ENCODE peak calls at places on chromosome 7, in ten cellular contexts. One of them, this sample, is unnamed.

GRCh38 chr7:41930538-41931262 is 227.8 kb upstream of the INHBA start:
- ATAC-seq in upper lobe of right lung: no peak
- ATAC-seq in stimulated activated naive CD8-positive, alpha-beta T cell treated with anti-CD3 and anti-CD28 coated beads, Interleukin-15, Interleukin-2, amounts not matched to agents 100 U/mL and 50 U/mL, for 24 hours: peak; percentile 53
- ATAC-seq in aorta: no peak
- ATAC-seq in activated T-cell treated with anti-CD3 and anti-CD28 coated beads, Interleukin-2, amount 50 U/mL, for 72 hours: no peak
- ATAC-seq in stimulated activated memory B cell treated with anti-CD40 and anti-IgM and Interleukin-4, amounts not matched to agents 10 μg/mL and 1 μg/mL and 100 μg/mL, for 72 hours: peak; percentile 43
- ATAC-seq in lower lobe of right lung: no peak
- ATAC-seq in sciatic nerve: no peak
- ATAC-seq in CD4-positive, alpha-beta T cell: no peak
- ATAC-seq in left colon: no peak
- ATAC-seq in this sample: no peak

GRCh38 chr7:95104739-95105138 is 197.3 kb downstream of the PPP1R9A start:
- ATAC-seq in upper lobe of right lung: peak; percentile 38
- ATAC-seq in stimulated activated naive CD8-positive, alpha-beta T cell treated with anti-CD3 and anti-CD28 coated beads, Interleukin-15, Interleukin-2, amounts not matched to agents 100 U/mL and 50 U/mL, for 24 hours: no peak
- ATAC-seq in aorta: no peak
- ATAC-seq in activated T-cell treated with anti-CD3 and anti-CD28 coated beads, Interleukin-2, amount 50 U/mL, for 72 hours: no peak
- ATAC-seq in stimulated activated memory B cell treated with anti-CD40 and anti-IgM and Interleukin-4, amounts not matched to agents 10 μg/mL and 1 μg/mL and 100 μg/mL, for 72 hours: no peak
- ATAC-seq in lower lobe of right lung: no peak
- ATAC-seq in sciatic nerve: no peak
- ATAC-seq in CD4-positive, alpha-beta T cell: no peak
- ATAC-seq in left colon: peak; percentile 18
- ATAC-seq in this sample: no peak

GRCh38 chr7:100353685-100354330 is 4.1 kb upstream of the PILRB start:
- ATAC-seq in upper lobe of right lung: no peak
- ATAC-seq in stimulated activated naive CD8-positive, alpha-beta T cell treated with anti-CD3 and anti-CD28 coated beads, Interleukin-15, Interleukin-2, amounts not matched to agents 100 U/mL and 50 U/mL, for 24 hours: peak; percentile 34
- ATAC-seq in aorta: no peak
- ATAC-seq in activated T-cell treated with anti-CD3 and anti-CD28 coated beads, Interleukin-2, amount 50 U/mL, for 72 hours: peak; percentile 45
- ATAC-seq in stimulated activated memory B cell treated with anti-CD40 and anti-IgM and Interleukin-4, amounts not matched to agents 10 μg/mL and 1 μg/mL and 100 μg/mL, for 72 hours: no peak
- ATAC-seq in lower lobe of right lung: no peak
- ATAC-seq in sciatic nerve: no peak
- ATAC-seq in CD4-positive, alpha-beta T cell: peak; percentile 22
- ATAC-seq in left colon: no peak
- ATAC-seq in this sample: no peak

GRCh38 chr7:79055722-79056415 is 397.6 kb downstream of the MAGI2 start:
- ATAC-seq in upper lobe of right lung: peak; percentile 74
- ATAC-seq in stimulated activated naive CD8-positive, alpha-beta T cell treated with anti-CD3 and anti-CD28 coated beads, Interleukin-15, Interleukin-2, amounts not matched to agents 100 U/mL and 50 U/mL, for 24 hours: no peak
- ATAC-seq in aorta: no peak
- ATAC-seq in activated T-cell treated with anti-CD3 and anti-CD28 coated beads, Interleukin-2, amount 50 U/mL, for 72 hours: no peak
- ATAC-seq in stimulated activated memory B cell treated with anti-CD40 and anti-IgM and Interleukin-4, amounts not matched to agents 10 μg/mL and 1 μg/mL and 100 μg/mL, for 72 hours: no peak
- ATAC-seq in lower lobe of right lung: peak; percentile 66
- ATAC-seq in sciatic nerve: no peak
- ATAC-seq in CD4-positive, alpha-beta T cell: no peak
- ATAC-seq in left colon: peak; percentile 81
- ATAC-seq in this sample: peak; percentile 62

GRCh38 chr7:118029881-118030422 is 154.0 kb upstream of the LSM8 start:
- ATAC-seq in upper lobe of right lung: no peak
- ATAC-seq in stimulated activated naive CD8-positive, alpha-beta T cell treated with anti-CD3 and anti-CD28 coated beads, Interleukin-15, Interleukin-2, amounts not matched to agents 100 U/mL and 50 U/mL, for 24 hours: no peak
- ATAC-seq in aorta: no peak
- ATAC-seq in activated T-cell treated with anti-CD3 and anti-CD28 coated beads, Interleukin-2, amount 50 U/mL, for 72 hours: no peak
- ATAC-seq in stimulated activated memory B cell treated with anti-CD40 and anti-IgM and Interleukin-4, amounts not matched to agents 10 μg/mL and 1 μg/mL and 100 μg/mL, for 72 hours: no peak
- ATAC-seq in lower lobe of right lung: no peak
- ATAC-seq in sciatic nerve: no peak
- ATAC-seq in CD4-positive, alpha-beta T cell: no peak
- ATAC-seq in left colon: no peak
- ATAC-seq in this sample: no peak

GRCh38 chr7:34057136-34057535 is 151.8 kb downstream of the BMPER start:
- ATAC-seq in upper lobe of right lung: no peak
- ATAC-seq in stimulated activated naive CD8-positive, alpha-beta T cell treated with anti-CD3 and anti-CD28 coated beads, Interleukin-15, Interleukin-2, amounts not matched to agents 100 U/mL and 50 U/mL, for 24 hours: no peak
- ATAC-seq in aorta: no peak
- ATAC-seq in activated T-cell treated with anti-CD3 and anti-CD28 coated beads, Interleukin-2, amount 50 U/mL, for 72 hours: no peak
- ATAC-seq in stimulated activated memory B cell treated with anti-CD40 and anti-IgM and Interleukin-4, amounts not matched to agents 10 μg/mL and 1 μg/mL and 100 μg/mL, for 72 hours: no peak
- ATAC-seq in lower lobe of right lung: no peak
- ATAC-seq in sciatic nerve: no peak
- ATAC-seq in CD4-positive, alpha-beta T cell: no peak
- ATAC-seq in left colon: no peak
- ATAC-seq in this sample: no peak

GRCh38 chr7:138460176-138460648 is at the start of gene TRIM24:
- ATAC-seq in upper lobe of right lung: no peak
- ATAC-seq in stimulated activated naive CD8-positive, alpha-beta T cell treated with anti-CD3 and anti-CD28 coated beads, Interleukin-15, Interleukin-2, amounts not matched to agents 100 U/mL and 50 U/mL, for 24 hours: peak; percentile 88
- ATAC-seq in aorta: no peak
- ATAC-seq in activated T-cell treated with anti-CD3 and anti-CD28 coated beads, Interleukin-2, amount 50 U/mL, for 72 hours: peak; percentile 87
- ATAC-seq in stimulated activated memory B cell treated with anti-CD40 and anti-IgM and Interleukin-4, amounts not matched to agents 10 μg/mL and 1 μg/mL and 100 μg/mL, for 72 hours: no peak
- ATAC-seq in lower lobe of right lung: peak; percentile 97
- ATAC-seq in sciatic nerve: no peak
- ATAC-seq in CD4-positive, alpha-beta T cell: peak; percentile 82
- ATAC-seq in left colon: peak; percentile 88
- ATAC-seq in this sample: no peak

GRCh38 chr7:33886100-33886623 is 19.2 kb upstream of the BMPER start:
- ATAC-seq in upper lobe of right lung: no peak
- ATAC-seq in stimulated activated naive CD8-positive, alpha-beta T cell treated with anti-CD3 and anti-CD28 coated beads, Interleukin-15, Interleukin-2, amounts not matched to agents 100 U/mL and 50 U/mL, for 24 hours: no peak
- ATAC-seq in aorta: no peak
- ATAC-seq in activated T-cell treated with anti-CD3 and anti-CD28 coated beads, Interleukin-2, amount 50 U/mL, for 72 hours: no peak
- ATAC-seq in stimulated activated memory B cell treated with anti-CD40 and anti-IgM and Interleukin-4, amounts not matched to agents 10 μg/mL and 1 μg/mL and 100 μg/mL, for 72 hours: no peak
- ATAC-seq in lower lobe of right lung: no peak
- ATAC-seq in sciatic nerve: no peak
- ATAC-seq in CD4-positive, alpha-beta T cell: no peak
- ATAC-seq in left colon: no peak
- ATAC-seq in this sample: no peak

GRCh38 chr7:142412551-142413193 is 154.8 kb upstream of the PRSS58 start:
- ATAC-seq in upper lobe of right lung: peak; percentile 71
- ATAC-seq in stimulated activated naive CD8-positive, alpha-beta T cell treated with anti-CD3 and anti-CD28 coated beads, Interleukin-15, Interleukin-2, amounts not matched to agents 100 U/mL and 50 U/mL, for 24 hours: peak; percentile 66
- ATAC-seq in aorta: no peak
- ATAC-seq in activated T-cell treated with anti-CD3 and anti-CD28 coated beads, Interleukin-2, amount 50 U/mL, for 72 hours: peak; percentile 72
- ATAC-seq in stimulated activated memory B cell treated with anti-CD40 and anti-IgM and Interleukin-4, amounts not matched to agents 10 μg/mL and 1 μg/mL and 100 μg/mL, for 72 hours: no peak
- ATAC-seq in lower lobe of right lung: peak; percentile 46
- ATAC-seq in sciatic nerve: no peak
- ATAC-seq in CD4-positive, alpha-beta T cell: peak; percentile 76
- ATAC-seq in left colon: peak; percentile 60
- ATAC-seq in this sample: peak; percentile 15

GRCh38 chr7:150963707-150964559 is 14.2 kb downstream of the KCNH2 start:
- ATAC-seq in upper lobe of right lung: no peak
- ATAC-seq in stimulated activated naive CD8-positive, alpha-beta T cell treated with anti-CD3 and anti-CD28 coated beads, Interleukin-15, Interleukin-2, amounts not matched to agents 100 U/mL and 50 U/mL, for 24 hours: no peak
- ATAC-seq in aorta: no peak
- ATAC-seq in activated T-cell treated with anti-CD3 and anti-CD28 coated beads, Interleukin-2, amount 50 U/mL, for 72 hours: no peak
- ATAC-seq in stimulated activated memory B cell treated with anti-CD40 and anti-IgM and Interleukin-4, amounts not matched to agents 10 μg/mL and 1 μg/mL and 100 μg/mL, for 72 hours: no peak
- ATAC-seq in lower lobe of right lung: no peak
- ATAC-seq in sciatic nerve: no peak
- ATAC-seq in CD4-positive, alpha-beta T cell: no peak
- ATAC-seq in left colon: no peak
- ATAC-seq in this sample: no peak

GRCh38 chr7:105673367-105674188 is 92.3 kb upstream of the EFCAB10 start:
- ATAC-seq in upper lobe of right lung: peak; percentile 65
- ATAC-seq in stimulated activated naive CD8-positive, alpha-beta T cell treated with anti-CD3 and anti-CD28 coated beads, Interleukin-15, Interleukin-2, amounts not matched to agents 100 U/mL and 50 U/mL, for 24 hours: no peak
- ATAC-seq in aorta: no peak
- ATAC-seq in activated T-cell treated with anti-CD3 and anti-CD28 coated beads, Interleukin-2, amount 50 U/mL, for 72 hours: no peak
- ATAC-seq in stimulated activated memory B cell treated with anti-CD40 and anti-IgM and Interleukin-4, amounts not matched to agents 10 μg/mL and 1 μg/mL and 100 μg/mL, for 72 hours: no peak
- ATAC-seq in lower lobe of right lung: peak; percentile 67
- ATAC-seq in sciatic nerve: no peak
- ATAC-seq in CD4-positive, alpha-beta T cell: no peak
- ATAC-seq in left colon: peak; percentile 36
- ATAC-seq in this sample: no peak

GRCh38 chr7:114791771-114792170 is 130.1 kb upstream of the MDFIC start:
- ATAC-seq in upper lobe of right lung: no peak
- ATAC-seq in stimulated activated naive CD8-positive, alpha-beta T cell treated with anti-CD3 and anti-CD28 coated beads, Interleukin-15, Interleukin-2, amounts not matched to agents 100 U/mL and 50 U/mL, for 24 hours: no peak
- ATAC-seq in aorta: no peak
- ATAC-seq in activated T-cell treated with anti-CD3 and anti-CD28 coated beads, Interleukin-2, amount 50 U/mL, for 72 hours: no peak
- ATAC-seq in stimulated activated memory B cell treated with anti-CD40 and anti-IgM and Interleukin-4, amounts not matched to agents 10 μg/mL and 1 μg/mL and 100 μg/mL, for 72 hours: no peak
- ATAC-seq in lower lobe of right lung: no peak
- ATAC-seq in sciatic nerve: no peak
- ATAC-seq in CD4-positive, alpha-beta T cell: no peak
- ATAC-seq in left colon: no peak
- ATAC-seq in this sample: no peak

GRCh38 chr7:96979551-96980276 is 25.6 kb upstream of the DLX6 start:
- ATAC-seq in upper lobe of right lung: no peak
- ATAC-seq in stimulated activated naive CD8-positive, alpha-beta T cell treated with anti-CD3 and anti-CD28 coated beads, Interleukin-15, Interleukin-2, amounts not matched to agents 100 U/mL and 50 U/mL, for 24 hours: no peak
- ATAC-seq in aorta: no peak
- ATAC-seq in activated T-cell treated with anti-CD3 and anti-CD28 coated beads, Interleukin-2, amount 50 U/mL, for 72 hours: no peak
- ATAC-seq in stimulated activated memory B cell treated with anti-CD40 and anti-IgM and Interleukin-4, amounts not matched to agents 10 μg/mL and 1 μg/mL and 100 μg/mL, for 72 hours: no peak
- ATAC-seq in lower lobe of right lung: no peak
- ATAC-seq in sciatic nerve: no peak
- ATAC-seq in CD4-positive, alpha-beta T cell: no peak
- ATAC-seq in left colon: no peak
- ATAC-seq in this sample: peak; percentile 87

GRCh38 chr7:20560325-20561180 is 54.9 kb upstream of the ABCB5 start:
- ATAC-seq in upper lobe of right lung: peak; percentile 10
- ATAC-seq in stimulated activated naive CD8-positive, alpha-beta T cell treated with anti-CD3 and anti-CD28 coated beads, Interleukin-15, Interleukin-2, amounts not matched to agents 100 U/mL and 50 U/mL, for 24 hours: no peak
- ATAC-seq in aorta: no peak
- ATAC-seq in activated T-cell treated with anti-CD3 and anti-CD28 coated beads, Interleukin-2, amount 50 U/mL, for 72 hours: no peak
- ATAC-seq in stimulated activated memory B cell treated with anti-CD40 and anti-IgM and Interleukin-4, amounts not matched to agents 10 μg/mL and 1 μg/mL and 100 μg/mL, for 72 hours: no peak
- ATAC-seq in lower lobe of right lung: no peak
- ATAC-seq in sciatic nerve: no peak
- ATAC-seq in CD4-positive, alpha-beta T cell: no peak
- ATAC-seq in left colon: no peak
- ATAC-seq in this sample: no peak

GRCh38 chr7:50268223-50268622 is 36.3 kb upstream of the IKZF1 start:
- ATAC-seq in upper lobe of right lung: no peak
- ATAC-seq in stimulated activated naive CD8-positive, alpha-beta T cell treated with anti-CD3 and anti-CD28 coated beads, Interleukin-15, Interleukin-2, amounts not matched to agents 100 U/mL and 50 U/mL, for 24 hours: no peak
- ATAC-seq in aorta: no peak
- ATAC-seq in activated T-cell treated with anti-CD3 and anti-CD28 coated beads, Interleukin-2, amount 50 U/mL, for 72 hours: no peak
- ATAC-seq in stimulated activated memory B cell treated with anti-CD40 and anti-IgM and Interleukin-4, amounts not matched to agents 10 μg/mL and 1 μg/mL and 100 μg/mL, for 72 hours: peak; percentile 21
- ATAC-seq in lower lobe of right lung: no peak
- ATAC-seq in sciatic nerve: no peak
- ATAC-seq in CD4-positive, alpha-beta T cell: no peak
- ATAC-seq in left colon: no peak
- ATAC-seq in this sample: no peak

GRCh38 chr7:102973096-102973802 is 60.4 kb downstream of the LRRC17 start:
- ATAC-seq in upper lobe of right lung: no peak
- ATAC-seq in stimulated activated naive CD8-positive, alpha-beta T cell treated with anti-CD3 and anti-CD28 coated beads, Interleukin-15, Interleukin-2, amounts not matched to agents 100 U/mL and 50 U/mL, for 24 hours: no peak
- ATAC-seq in aorta: no peak
- ATAC-seq in activated T-cell treated with anti-CD3 and anti-CD28 coated beads, Interleukin-2, amount 50 U/mL, for 72 hours: no peak
- ATAC-seq in stimulated activated memory B cell treated with anti-CD40 and anti-IgM and Interleukin-4, amounts not matched to agents 10 μg/mL and 1 μg/mL and 100 μg/mL, for 72 hours: no peak
- ATAC-seq in lower lobe of right lung: no peak
- ATAC-seq in sciatic nerve: no peak
- ATAC-seq in CD4-positive, alpha-beta T cell: no peak
- ATAC-seq in left colon: no peak
- ATAC-seq in this sample: no peak

GRCh38 chr7:54153462-54153861 is 388.7 kb upstream of the VSTM2A start:
- ATAC-seq in upper lobe of right lung: no peak
- ATAC-seq in stimulated activated naive CD8-positive, alpha-beta T cell treated with anti-CD3 and anti-CD28 coated beads, Interleukin-15, Interleukin-2, amounts not matched to agents 100 U/mL and 50 U/mL, for 24 hours: no peak
- ATAC-seq in aorta: no peak
- ATAC-seq in activated T-cell treated with anti-CD3 and anti-CD28 coated beads, Interleukin-2, amount 50 U/mL, for 72 hours: no peak
- ATAC-seq in stimulated activated memory B cell treated with anti-CD40 and anti-IgM and Interleukin-4, amounts not matched to agents 10 μg/mL and 1 μg/mL and 100 μg/mL, for 72 hours: no peak
- ATAC-seq in lower lobe of right lung: no peak
- ATAC-seq in sciatic nerve: no peak
- ATAC-seq in CD4-positive, alpha-beta T cell: no peak
- ATAC-seq in left colon: no peak
- ATAC-seq in this sample: no peak

GRCh38 chr7:82331234-82331633 is 112.3 kb downstream of the CACNA2D1 start:
- ATAC-seq in upper lobe of right lung: no peak
- ATAC-seq in stimulated activated naive CD8-positive, alpha-beta T cell treated with anti-CD3 and anti-CD28 coated beads, Interleukin-15, Interleukin-2, amounts not matched to agents 100 U/mL and 50 U/mL, for 24 hours: no peak
- ATAC-seq in aorta: no peak
- ATAC-seq in activated T-cell treated with anti-CD3 and anti-CD28 coated beads, Interleukin-2, amount 50 U/mL, for 72 hours: no peak
- ATAC-seq in stimulated activated memory B cell treated with anti-CD40 and anti-IgM and Interleukin-4, amounts not matched to agents 10 μg/mL and 1 μg/mL and 100 μg/mL, for 72 hours: no peak
- ATAC-seq in lower lobe of right lung: no peak
- ATAC-seq in sciatic nerve: no peak
- ATAC-seq in CD4-positive, alpha-beta T cell: no peak
- ATAC-seq in left colon: no peak
- ATAC-seq in this sample: no peak

GRCh38 chr7:25803117-25803887 is 348.7 kb upstream of the NFE2L3 start:
- ATAC-seq in upper lobe of right lung: no peak
- ATAC-seq in stimulated activated naive CD8-positive, alpha-beta T cell treated with anti-CD3 and anti-CD28 coated beads, Interleukin-15, Interleukin-2, amounts not matched to agents 100 U/mL and 50 U/mL, for 24 hours: peak; percentile 28
- ATAC-seq in aorta: no peak
- ATAC-seq in activated T-cell treated with anti-CD3 and anti-CD28 coated beads, Interleukin-2, amount 50 U/mL, for 72 hours: peak; percentile 50
- ATAC-seq in stimulated activated memory B cell treated with anti-CD40 and anti-IgM and Interleukin-4, amounts not matched to agents 10 μg/mL and 1 μg/mL and 100 μg/mL, for 72 hours: peak; percentile 47
- ATAC-seq in lower lobe of right lung: no peak
- ATAC-seq in sciatic nerve: no peak
- ATAC-seq in CD4-positive, alpha-beta T cell: no peak
- ATAC-seq in left colon: no peak
- ATAC-seq in this sample: no peak

GRCh38 chr7:155584763-155585531 is 38.6 kb upstream of the CNPY1 start:
- ATAC-seq in upper lobe of right lung: peak; percentile 37
- ATAC-seq in stimulated activated naive CD8-positive, alpha-beta T cell treated with anti-CD3 and anti-CD28 coated beads, Interleukin-15, Interleukin-2, amounts not matched to agents 100 U/mL and 50 U/mL, for 24 hours: no peak
- ATAC-seq in aorta: no peak
- ATAC-seq in activated T-cell treated with anti-CD3 and anti-CD28 coated beads, Interleukin-2, amount 50 U/mL, for 72 hours: no peak
- ATAC-seq in stimulated activated memory B cell treated with anti-CD40 and anti-IgM and Interleukin-4, amounts not matched to agents 10 μg/mL and 1 μg/mL and 100 μg/mL, for 72 hours: no peak
- ATAC-seq in lower lobe of right lung: no peak
- ATAC-seq in sciatic nerve: no peak
- ATAC-seq in CD4-positive, alpha-beta T cell: no peak
- ATAC-seq in left colon: peak; percentile 66
- ATAC-seq in this sample: peak; percentile 77

GRCh38 chr7:14196555-14196954 is 207.1 kb upstream of the ETV1 start:
- ATAC-seq in upper lobe of right lung: no peak
- ATAC-seq in stimulated activated naive CD8-positive, alpha-beta T cell treated with anti-CD3 and anti-CD28 coated beads, Interleukin-15, Interleukin-2, amounts not matched to agents 100 U/mL and 50 U/mL, for 24 hours: no peak
- ATAC-seq in aorta: no peak
- ATAC-seq in activated T-cell treated with anti-CD3 and anti-CD28 coated beads, Interleukin-2, amount 50 U/mL, for 72 hours: no peak
- ATAC-seq in stimulated activated memory B cell treated with anti-CD40 and anti-IgM and Interleukin-4, amounts not matched to agents 10 μg/mL and 1 μg/mL and 100 μg/mL, for 72 hours: no peak
- ATAC-seq in lower lobe of right lung: no peak
- ATAC-seq in sciatic nerve: no peak
- ATAC-seq in CD4-positive, alpha-beta T cell: no peak
- ATAC-seq in left colon: no peak
- ATAC-seq in this sample: peak; percentile 57

GRCh38 chr7:32364581-32364980 is 125.6 kb downstream of the LSM5 start:
- ATAC-seq in upper lobe of right lung: no peak
- ATAC-seq in stimulated activated naive CD8-positive, alpha-beta T cell treated with anti-CD3 and anti-CD28 coated beads, Interleukin-15, Interleukin-2, amounts not matched to agents 100 U/mL and 50 U/mL, for 24 hours: no peak
- ATAC-seq in aorta: no peak
- ATAC-seq in activated T-cell treated with anti-CD3 and anti-CD28 coated beads, Interleukin-2, amount 50 U/mL, for 72 hours: no peak
- ATAC-seq in stimulated activated memory B cell treated with anti-CD40 and anti-IgM and Interleukin-4, amounts not matched to agents 10 μg/mL and 1 μg/mL and 100 μg/mL, for 72 hours: no peak
- ATAC-seq in lower lobe of right lung: no peak
- ATAC-seq in sciatic nerve: no peak
- ATAC-seq in CD4-positive, alpha-beta T cell: no peak
- ATAC-seq in left colon: no peak
- ATAC-seq in this sample: no peak

GRCh38 chr7:98963305-98963704 is 85.0 kb downstream of the TRRAP start:
- ATAC-seq in upper lobe of right lung: no peak
- ATAC-seq in stimulated activated naive CD8-positive, alpha-beta T cell treated with anti-CD3 and anti-CD28 coated beads, Interleukin-15, Interleukin-2, amounts not matched to agents 100 U/mL and 50 U/mL, for 24 hours: no peak
- ATAC-seq in aorta: peak; percentile 6
- ATAC-seq in activated T-cell treated with anti-CD3 and anti-CD28 coated beads, Interleukin-2, amount 50 U/mL, for 72 hours: no peak
- ATAC-seq in stimulated activated memory B cell treated with anti-CD40 and anti-IgM and Interleukin-4, amounts not matched to agents 10 μg/mL and 1 μg/mL and 100 μg/mL, for 72 hours: no peak
- ATAC-seq in lower lobe of right lung: no peak
- ATAC-seq in sciatic nerve: no peak
- ATAC-seq in CD4-positive, alpha-beta T cell: no peak
- ATAC-seq in left colon: no peak
- ATAC-seq in this sample: no peak

GRCh38 chr7:80348221-80348620 is 163.6 kb downstream of the GNAT3 start:
- ATAC-seq in upper lobe of right lung: no peak
- ATAC-seq in stimulated activated naive CD8-positive, alpha-beta T cell treated with anti-CD3 and anti-CD28 coated beads, Interleukin-15, Interleukin-2, amounts not matched to agents 100 U/mL and 50 U/mL, for 24 hours: no peak
- ATAC-seq in aorta: no peak
- ATAC-seq in activated T-cell treated with anti-CD3 and anti-CD28 coated beads, Interleukin-2, amount 50 U/mL, for 72 hours: no peak
- ATAC-seq in stimulated activated memory B cell treated with anti-CD40 and anti-IgM and Interleukin-4, amounts not matched to agents 10 μg/mL and 1 μg/mL and 100 μg/mL, for 72 hours: no peak
- ATAC-seq in lower lobe of right lung: no peak
- ATAC-seq in sciatic nerve: no peak
- ATAC-seq in CD4-positive, alpha-beta T cell: no peak
- ATAC-seq in left colon: no peak
- ATAC-seq in this sample: no peak

GRCh38 chr7:27943261-27943660 is 203.3 kb downstream of the TAX1BP1 start:
- ATAC-seq in upper lobe of right lung: no peak
- ATAC-seq in stimulated activated naive CD8-positive, alpha-beta T cell treated with anti-CD3 and anti-CD28 coated beads, Interleukin-15, Interleukin-2, amounts not matched to agents 100 U/mL and 50 U/mL, for 24 hours: no peak
- ATAC-seq in aorta: no peak
- ATAC-seq in activated T-cell treated with anti-CD3 and anti-CD28 coated beads, Interleukin-2, amount 50 U/mL, for 72 hours: no peak
- ATAC-seq in stimulated activated memory B cell treated with anti-CD40 and anti-IgM and Interleukin-4, amounts not matched to agents 10 μg/mL and 1 μg/mL and 100 μg/mL, for 72 hours: no peak
- ATAC-seq in lower lobe of right lung: no peak
- ATAC-seq in sciatic nerve: no peak
- ATAC-seq in CD4-positive, alpha-beta T cell: no peak
- ATAC-seq in left colon: no peak
- ATAC-seq in this sample: no peak

GRCh38 chr7:39271386-39271785 is 293.7 kb downstream of the POU6F2 start:
- ATAC-seq in upper lobe of right lung: peak; percentile 67
- ATAC-seq in stimulated activated naive CD8-positive, alpha-beta T cell treated with anti-CD3 and anti-CD28 coated beads, Interleukin-15, Interleukin-2, amounts not matched to agents 100 U/mL and 50 U/mL, for 24 hours: no peak
- ATAC-seq in aorta: peak; percentile 65
- ATAC-seq in activated T-cell treated with anti-CD3 and anti-CD28 coated beads, Interleukin-2, amount 50 U/mL, for 72 hours: no peak
- ATAC-seq in stimulated activated memory B cell treated with anti-CD40 and anti-IgM and Interleukin-4, amounts not matched to agents 10 μg/mL and 1 μg/mL and 100 μg/mL, for 72 hours: no peak
- ATAC-seq in lower lobe of right lung: peak; percentile 47
- ATAC-seq in sciatic nerve: no peak
- ATAC-seq in CD4-positive, alpha-beta T cell: no peak
- ATAC-seq in left colon: no peak
- ATAC-seq in this sample: no peak

GRCh38 chr7:3154881-3155494 is 111.3 kb upstream of the CARD11 start:
- ATAC-seq in upper lobe of right lung: peak; percentile 73
- ATAC-seq in stimulated activated naive CD8-positive, alpha-beta T cell treated with anti-CD3 and anti-CD28 coated beads, Interleukin-15, Interleukin-2, amounts not matched to agents 100 U/mL and 50 U/mL, for 24 hours: peak; percentile 58
- ATAC-seq in aorta: no peak
- ATAC-seq in activated T-cell treated with anti-CD3 and anti-CD28 coated beads, Interleukin-2, amount 50 U/mL, for 72 hours: peak; percentile 76
- ATAC-seq in stimulated activated memory B cell treated with anti-CD40 and anti-IgM and Interleukin-4, amounts not matched to agents 10 μg/mL and 1 μg/mL and 100 μg/mL, for 72 hours: peak; percentile 38
- ATAC-seq in lower lobe of right lung: peak; percentile 48
- ATAC-seq in sciatic nerve: no peak
- ATAC-seq in CD4-positive, alpha-beta T cell: peak; percentile 87
- ATAC-seq in left colon: peak; percentile 52
- ATAC-seq in this sample: peak; percentile 63

GRCh38 chr7:3430588-3430987 is 129.5 kb downstream of the SDK1 start:
- ATAC-seq in upper lobe of right lung: no peak
- ATAC-seq in stimulated activated naive CD8-positive, alpha-beta T cell treated with anti-CD3 and anti-CD28 coated beads, Interleukin-15, Interleukin-2, amounts not matched to agents 100 U/mL and 50 U/mL, for 24 hours: no peak
- ATAC-seq in aorta: no peak
- ATAC-seq in activated T-cell treated with anti-CD3 and anti-CD28 coated beads, Interleukin-2, amount 50 U/mL, for 72 hours: no peak
- ATAC-seq in stimulated activated memory B cell treated with anti-CD40 and anti-IgM and Interleukin-4, amounts not matched to agents 10 μg/mL and 1 μg/mL and 100 μg/mL, for 72 hours: no peak
- ATAC-seq in lower lobe of right lung: no peak
- ATAC-seq in sciatic nerve: no peak
- ATAC-seq in CD4-positive, alpha-beta T cell: no peak
- ATAC-seq in left colon: no peak
- ATAC-seq in this sample: no peak

This sample was measured in esophagus mucosa.